ENCODE peak calls at places on chromosomes 2 and 18, in six cellular contexts. K is frontal cortex; F is choroid plexus epithelial cell; D is activated naive CD4-positive, alpha-beta T cell; Z is brain microvascular endothelial cell; U is tibial artery. C is an unnamed sample.

GRCh38 chr2:53695586-53695985 is 72.0 kb upstream of the CHAC2 start:
- DNase-seq in K (no peak), F (no peak), D (no peak), Z (no peak), U (no peak), C (no peak)

GRCh38 chr2:11250400-11251277 is 93.8 kb downstream of the ROCK2 start:
- DNase-seq in K (no peak), F (no peak), D (no peak), Z (no peak), U (no peak), C (peak; percentile 59)

GRCh38 chr2:10305715-10306114 is 3.0 kb downstream of the HPCAL1 start:
- DNase-seq in K (no peak), F (no peak), D (no peak), Z (no peak), U (no peak), C (no peak)

GRCh38 chr18:58449366-58449935 is 179.4 kb downstream of the ALPK2 start:
- DNase-seq in K (no peak), F (no peak), D (no peak), Z (no peak), U (no peak), C (peak; percentile 33)

GRCh38 chr2:130388221-130388907 is 32.5 kb downstream of the PTPN18 start:
- DNase-seq in K (no peak), F (no peak), D (no peak), Z (no peak), U (no peak), C (no peak)

GRCh38 chr2:48313036-48313877 is 216.7 kb upstream of the STON1 start:
- DNase-seq in K (no peak), F (no peak), D (no peak), Z (no peak), U (no peak), C (no peak)

GRCh38 chr2:106956879-106957278 is 70.9 kb upstream of the ST6GAL2 start:
- DNase-seq in K (no peak), F (peak; percentile 96), D (no peak), Z (peak; percentile 96), U (no peak), C (peak; percentile 91)

GRCh38 chr18:80202264-80202998 is 44.9 kb downstream of the PARD6G start:
- DNase-seq in K (no peak), F (no peak), D (no peak), Z (no peak), U (no peak), C (no peak)

GRCh38 chr2:192070099-192070498 is 124.6 kb downstream of the TMEFF2 start:
- DNase-seq in K (no peak), F (peak; percentile 42), D (no peak), Z (no peak), U (no peak), C (no peak)